ENCODE peak calls at places on chromosome 18, in eight cellular contexts. J is left lung, H is K562, O is hepatocyte, P is IMR-90, T is transverse colon, Z is tibial artery, M is spleen. N is an unnamed sample.

GRCh38 chr18:14970027-14970426 is 222.1 kb downstream of the ANKRD30B start:
- DNase-seq in J (no peak), H (no peak), O (no peak), P (no peak), T (no peak), Z (no peak), M (no peak), N (no peak)

GRCh38 chr18:3457261-3457724 is 7.3 kb downstream of the TGIF1 start:
- DNase-seq in J (no peak), H (no peak), O (no peak), P (no peak), T (peak; percentile 57), Z (no peak), M (no peak), N (no peak)

GRCh38 chr18:58525928-58526424 is 102.9 kb downstream of the ALPK2 start:
- DNase-seq in J (no peak), H (no peak), O (no peak), P (no peak), T (no peak), Z (no peak), M (no peak), N (no peak)

GRCh38 chr18:49273201-49273880 is 187.1 kb downstream of the DYM start:
- DNase-seq in J (no peak), H (no peak), O (no peak), P (peak; percentile 39), T (no peak), Z (no peak), M (no peak), N (no peak)

GRCh38 chr18:24187689-24188088 is 48.8 kb downstream of the CABYR start:
- DNase-seq in J (no peak), H (no peak), O (no peak), P (no peak), T (no peak), Z (no peak), M (no peak), N (no peak)

GRCh38 chr18:47254341-47254939 is 3.0 kb upstream of the SKOR2 start:
- DNase-seq in J (peak; percentile 83), H (peak; percentile 16), O (peak; percentile 78), P (peak; percentile 22), T (no peak), Z (no peak), M (no peak), N (peak; percentile 72)

GRCh38 chr18:9925369-9925768 is 11.6 kb downstream of the VAPA start:
- DNase-seq in J (no peak), H (no peak), O (no peak), P (peak; percentile 70), T (no peak), Z (no peak), M (no peak), N (no peak)

GRCh38 chr18:10140461-10140911 is 226.7 kb downstream of the VAPA start:
- DNase-seq in J (no peak), H (no peak), O (peak; percentile 26), P (peak; percentile 21), T (no peak), Z (no peak), M (no peak), N (no peak)

GRCh38 chr18:62634471-62634870 is 80.9 kb upstream of the PHLPP1 start:
- DNase-seq in J (no peak), H (no peak), O (no peak), P (no peak), T (no peak), Z (no peak), M (no peak), N (no peak)

GRCh38 chr18:38427234-38427633 is 861.6 kb upstream of the CELF4 start:
- DNase-seq in J (no peak), H (no peak), O (no peak), P (no peak), T (no peak), Z (no peak), M (no peak), N (no peak)

GRCh38 chr18:46771141-46771540 is 14.3 kb upstream of the ST8SIA5 start:
- DNase-seq in J (no peak), H (no peak), O (no peak), P (no peak), T (no peak), Z (no peak), M (no peak), N (no peak)

GRCh38 chr18:79964330-79965118 is at the start of gene HSBP1L1:
- DNase-seq in J (peak; percentile 95), H (no peak), O (peak; percentile 92), P (no peak), T (peak; percentile 84), Z (no peak), M (peak; percentile 95), N (peak; percentile 95)

GRCh38 chr18:59041296-59041695 is 98.4 kb upstream of the SEC11C start:
- DNase-seq in J (no peak), H (no peak), O (no peak), P (no peak), T (no peak), Z (no peak), M (peak; percentile 53), N (no peak)

GRCh38 chr18:11714244-11714918 is 25.3 kb downstream of the GNAL start:
- DNase-seq in J (no peak), H (no peak), O (no peak), P (no peak), T (no peak), Z (no peak), M (no peak), N (peak; percentile 54)

GRCh38 chr18:37430346-37431076 is 135.1 kb downstream of the CELF4 start:
- DNase-seq in J (no peak), H (peak; percentile 27), O (no peak), P (no peak), T (no peak), Z (no peak), M (no peak), N (peak; percentile 87)

DNA sequence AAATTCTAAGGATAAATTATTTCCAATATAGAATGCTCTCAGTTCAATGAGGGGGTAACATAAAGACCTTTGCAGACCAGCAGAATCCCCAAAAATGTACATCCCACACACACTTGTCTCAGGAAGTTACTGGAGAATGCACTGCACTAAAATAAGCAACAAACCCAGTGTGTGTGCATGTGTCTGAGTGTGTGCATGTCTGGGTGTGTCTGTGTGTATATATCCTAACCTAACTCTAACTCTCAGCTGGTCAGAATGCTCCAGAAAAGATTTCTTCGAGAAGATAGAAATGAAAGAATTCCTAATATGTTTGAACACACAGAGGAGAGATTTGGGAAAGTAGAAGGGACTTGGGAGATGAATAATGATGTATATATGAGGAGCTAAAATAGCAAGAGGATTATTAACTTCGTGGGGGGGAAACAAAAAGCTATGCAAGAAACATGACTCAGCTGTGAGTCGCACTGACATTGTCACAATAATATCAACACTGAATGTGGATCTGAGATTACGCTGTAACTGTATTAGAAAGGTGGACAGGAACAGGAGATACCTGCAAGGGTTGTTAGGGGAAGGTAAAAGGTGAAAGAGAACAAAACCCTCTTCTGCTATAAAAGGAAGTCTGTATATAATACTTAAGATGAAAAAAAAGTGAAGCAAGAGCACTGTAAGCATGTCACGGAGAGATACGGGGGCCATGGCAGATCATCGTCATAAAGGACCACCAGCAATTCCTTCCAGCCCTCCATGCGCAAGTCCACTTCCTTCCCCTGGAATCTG is 11.1 kb downstream of the COLEC12 start:
- DNase-seq in J (no peak), H (no peak), O (no peak), P (peak; percentile 83), T (no peak), Z (no peak), M (no peak), N (no peak)
- H3K4me3 ChIP-seq in J (no peak overlapping the region), H (no peak overlapping the region), O (no peak overlapping the region), P (no peak overlapping the region), T (no peak overlapping the region), Z (no peak overlapping the region), M (no peak overlapping the region), N (no peak overlapping the region)

GRCh38 chr18:22988208-22988607 is 55.1 kb downstream of the RBBP8 start:
- DNase-seq in J (no peak), H (no peak), O (no peak), P (no peak), T (no peak), Z (no peak), M (no peak), N (no peak)

GRCh38 chr18:22987547-22988182 is 54.5 kb downstream of the RBBP8 start:
- DNase-seq in J (no peak), H (no peak), O (peak; percentile 6), P (no peak), T (peak; percentile 12), Z (no peak), M (no peak), N (no peak)

GRCh38 chr18:22983175-22983574 is 50.0 kb downstream of the RBBP8 start:
- DNase-seq in J (no peak), H (no peak), O (peak; percentile 35), P (peak; percentile 64), T (no peak), Z (no peak), M (no peak), N (peak; percentile 7)

GRCh38 chr18:22981274-22982133 is 48.4 kb downstream of the RBBP8 start:
- DNase-seq in J (no peak), H (no peak), O (no peak), P (no peak), T (no peak), Z (no peak), M (no peak), N (no peak)

DNA sequence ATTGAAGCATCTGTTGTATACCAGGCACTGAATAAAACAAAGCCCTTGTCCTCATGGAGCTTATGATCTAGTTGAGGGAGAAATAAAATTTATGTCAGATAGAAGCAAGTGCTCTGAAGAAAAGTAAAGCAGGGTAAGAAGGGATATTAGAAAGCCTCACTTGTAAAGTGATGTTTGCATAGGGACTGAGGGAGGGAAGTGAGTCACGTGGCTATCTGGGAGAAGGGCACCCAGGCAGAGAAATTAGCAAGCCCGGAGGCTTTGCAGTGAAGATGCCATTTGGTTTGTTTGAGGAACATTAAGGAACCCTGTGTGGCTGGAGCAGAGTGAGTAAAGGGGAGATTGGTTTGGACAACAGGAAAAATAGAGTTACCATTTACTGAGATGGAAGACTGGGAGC is 52.1 kb downstream of the RBBP8 start:
- DNase-seq in J (no peak), H (no peak), O (no peak), P (peak; percentile 23), T (no peak), Z (no peak), M (no peak), N (no peak)
- H3K36me3 ChIP-seq in J (no peaks in the 10 kb centered on the region), H (peaks cover 87% of the 10 kb centered on the region), O (no peaks in the 10 kb centered on the region), P (peaks cover 5% of the 10 kb centered on the region), T (peaks cover 2% of the 10 kb centered on the region), Z (peaks cover 7% of the 10 kb centered on the region), M (peaks cover 38% of the 10 kb centered on the region), N (peaks cover 4% of the 10 kb centered on the region)

DNA sequence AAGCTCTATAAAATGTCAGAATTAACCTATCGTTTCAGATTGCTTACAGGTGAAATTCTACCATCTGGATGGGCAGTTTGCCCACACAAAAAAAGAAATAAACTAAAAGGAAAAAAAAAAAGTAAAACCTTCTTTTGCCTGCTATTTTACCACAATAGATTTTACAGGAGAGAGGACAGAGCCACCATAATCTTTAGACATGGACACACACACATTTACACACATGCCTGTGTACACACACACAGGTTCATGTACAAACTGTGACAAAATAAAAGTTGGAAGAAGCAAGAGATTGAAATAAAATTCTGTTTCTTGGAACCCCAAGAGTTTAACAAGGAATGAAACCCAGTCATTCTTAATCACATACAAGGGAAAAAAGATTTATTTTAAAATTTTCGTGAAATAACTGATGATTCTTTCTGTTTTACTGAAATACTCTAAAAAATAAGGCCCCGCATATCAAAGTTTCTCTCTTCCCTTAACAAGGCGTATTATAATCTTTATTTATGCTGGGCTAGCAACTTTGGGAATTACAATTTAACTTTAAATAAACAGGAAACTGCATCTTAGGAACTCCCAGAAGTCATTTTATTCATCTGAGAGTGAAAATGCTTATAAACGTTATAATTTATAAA is 166.9 kb downstream of the TCF4 start:
- DNase-seq in J (no peak), H (no peak), O (no peak), P (no peak), T (no peak), Z (no peak), M (no peak), N (no peak)
- H3K4me3 ChIP-seq in J (no peak overlapping the region), H (no peak overlapping the region), O (peak overlapping the region; percentile 5), P (no peak overlapping the region), T (no peak overlapping the region), Z (no peak overlapping the region), M (no peak overlapping the region), N (no peak overlapping the region)

GRCh38 chr18:13103366-13103765 is 112.2 kb downstream of the CEP192 start:
- DNase-seq in J (no peak), H (no peak), O (no peak), P (no peak), T (no peak), Z (no peak), M (no peak), N (no peak)
- H3K36me3 ChIP-seq in J (no peaks in the 10 kb centered on the region), H (peaks cover 89% of the 10 kb centered on the region), O (peaks cover 6% of the 10 kb centered on the region), P (peaks cover 49% of the 10 kb centered on the region), T (no peaks in the 10 kb centered on the region), Z (peaks cover 74% of the 10 kb centered on the region), M (peaks cover 99% of the 10 kb centered on the region), N (peaks cover 21% of the 10 kb centered on the region)